ENCODE peak calls at places on chromosome 16, in four cellular contexts. One of them, this sample, is unnamed. For H3K36me3, the result is how much of the 10 kb centered on the place peaks cover.

GRCh38 chr16:369275-369865 is 968 bp downstream of the MRPL28 start:
- DNase-seq in left lung: no peak
- DNase-seq in psoas muscle: no peak
- DNase-seq in uterus: no peak
- DNase-seq in this sample: no peak

GRCh38 chr16:9436175-9436574 is 344.7 kb downstream of the HAPSTR1 start:
- DNase-seq in left lung: no peak
- DNase-seq in psoas muscle: no peak
- DNase-seq in uterus: no peak
- DNase-seq in this sample: no peak

GRCh38 chr16:14289692-14290340 is 218.7 kb downstream of the MRTFB start:
- DNase-seq in left lung: no peak
- DNase-seq in psoas muscle: no peak
- DNase-seq in uterus: no peak
- DNase-seq in this sample: no peak

GRCh38 chr16:89958068-89958467 is 9.5 kb downstream of the DEF8 start:
- DNase-seq in left lung: no peak
- DNase-seq in psoas muscle: peak
- DNase-seq in uterus: no peak
- DNase-seq in this sample: no peak

GRCh38 chr16:63975669-63976068 is 1146.2 kb downstream of the CDH11 start:
- DNase-seq in left lung: no peak
- DNase-seq in psoas muscle: no peak
- DNase-seq in uterus: no peak
- DNase-seq in this sample: no peak

GRCh38 chr16:54080524-54081008 is 206.0 kb downstream of the IRX3 start:
- DNase-seq in left lung: no peak
- DNase-seq in psoas muscle: no peak
- DNase-seq in uterus: no peak
- DNase-seq in this sample: no peak

GRCh38 chr16:17591655-17592405 is 121.1 kb upstream of the XYLT1 start:
- DNase-seq in left lung: no peak
- DNase-seq in psoas muscle: no peak
- DNase-seq in uterus: no peak
- DNase-seq in this sample: no peak

GRCh38 chr16:69711115-69711740 is 15.1 kb downstream of the NQO1 start:
- DNase-seq in left lung: peak
- DNase-seq in psoas muscle: no peak
- DNase-seq in uterus: peak
- DNase-seq in this sample: peak

GRCh38 chr16:70695351-70696070 is 9.7 kb upstream of the MTSS2 start:
- DNase-seq in left lung: peak
- DNase-seq in psoas muscle: peak
- DNase-seq in uterus: no peak
- DNase-seq in this sample: peak

GRCh38 chr16:59887856-59888255 is 1153.7 kb upstream of the GOT2 start:
- DNase-seq in left lung: no peak
- DNase-seq in psoas muscle: no peak
- DNase-seq in uterus: no peak
- DNase-seq in this sample: no peak

GRCh38 chr16:38941-39892 is 14.2 kb downstream of the POLR3K start:
- DNase-seq in left lung: peak
- DNase-seq in psoas muscle: no peak
- DNase-seq in uterus: no peak
- DNase-seq in this sample: peak

GRCh38 chr16:52309761-52310416 is 237.1 kb downstream of the TOX3 start:
- DNase-seq in left lung: no peak
- DNase-seq in psoas muscle: no peak
- DNase-seq in uterus: no peak
- DNase-seq in this sample: no peak

GRCh38 chr16:49696414-49697101 is 159.4 kb downstream of the ZNF423 start:
- DNase-seq in left lung: no peak
- DNase-seq in psoas muscle: no peak
- DNase-seq in uterus: no peak
- DNase-seq in this sample: no peak

GRCh38 chr16:88531931-88532433 is 38.2 kb upstream of the ZC3H18 start:
- DNase-seq in left lung: no peak
- DNase-seq in psoas muscle: peak
- DNase-seq in uterus: no peak
- DNase-seq in this sample: no peak

GRCh38 chr16:89602273-89602951 is 11.0 kb upstream of the DPEP1 start:
- DNase-seq in left lung: peak
- DNase-seq in psoas muscle: no peak
- DNase-seq in uterus: peak
- DNase-seq in this sample: no peak

GRCh38 chr16:83958842-83959565 is 6.0 kb downstream of the OSGIN1 start:
- DNase-seq in left lung: no peak
- DNase-seq in psoas muscle: no peak
- DNase-seq in uterus: no peak
- DNase-seq in this sample: no peak
- H3K36me3 ChIP-seq in left lung: half or more
- H3K36me3 ChIP-seq in psoas muscle: under half
- H3K36me3 ChIP-seq in uterus: under half
- H3K36me3 ChIP-seq in this sample: under half

GRCh38 chr16:4805231-4805630 is 2.8 kb upstream of the ROGDI start:
- DNase-seq in left lung: no peak
- DNase-seq in psoas muscle: no peak
- DNase-seq in uterus: no peak
- DNase-seq in this sample: no peak

GRCh38 chr16:4801962-4802658 is at the start of gene ROGDI:
- DNase-seq in left lung: peak
- DNase-seq in psoas muscle: peak
- DNase-seq in uterus: peak
- DNase-seq in this sample: peak

GRCh38 chr16:4803479-4804243 is 1.2 kb upstream of the ROGDI start:
- DNase-seq in left lung: no peak
- DNase-seq in psoas muscle: no peak
- DNase-seq in uterus: no peak
- DNase-seq in this sample: no peak

GRCh38 chr16:4802659-4803287 is 340 bp upstream of the ROGDI start:
- DNase-seq in left lung: peak
- DNase-seq in psoas muscle: peak
- DNase-seq in uterus: peak
- DNase-seq in this sample: peak

GRCh38 chr16:4806280-4806679 is 3.8 kb upstream of the ROGDI start:
- DNase-seq in left lung: no peak
- DNase-seq in psoas muscle: no peak
- DNase-seq in uterus: no peak
- DNase-seq in this sample: no peak
- H3K36me3 ChIP-seq in left lung: half or more
- H3K36me3 ChIP-seq in psoas muscle: under half
- H3K36me3 ChIP-seq in uterus: under half
- H3K36me3 ChIP-seq in this sample: under half

DNA sequence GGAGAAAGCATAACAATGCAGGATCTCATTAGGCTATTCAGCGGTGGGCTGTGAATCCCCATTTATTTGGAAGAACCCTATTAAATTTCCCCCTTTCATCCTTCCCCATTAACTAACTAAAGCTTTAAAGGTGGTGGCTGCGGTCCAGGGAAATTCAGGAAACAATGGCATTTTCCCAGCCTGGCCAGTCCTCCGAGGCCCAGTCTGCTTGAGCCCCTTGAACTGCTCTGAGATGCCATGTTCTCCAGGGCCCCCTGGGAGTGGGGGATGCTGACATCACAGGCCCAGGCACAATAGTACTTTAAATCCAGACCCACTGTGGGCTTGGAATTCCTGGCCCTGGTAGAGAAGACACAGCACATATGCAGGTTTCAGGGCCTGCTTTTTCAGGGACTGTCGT is 239.9 kb upstream of the CIBAR2 start:
- DNase-seq in left lung: no peak
- DNase-seq in psoas muscle: no peak
- DNase-seq in uterus: no peak
- DNase-seq in this sample: no peak
- H3K36me3 ChIP-seq in left lung: under half
- H3K36me3 ChIP-seq in psoas muscle: under half
- H3K36me3 ChIP-seq in uterus: under half
- H3K36me3 ChIP-seq in this sample: under half

DNA sequence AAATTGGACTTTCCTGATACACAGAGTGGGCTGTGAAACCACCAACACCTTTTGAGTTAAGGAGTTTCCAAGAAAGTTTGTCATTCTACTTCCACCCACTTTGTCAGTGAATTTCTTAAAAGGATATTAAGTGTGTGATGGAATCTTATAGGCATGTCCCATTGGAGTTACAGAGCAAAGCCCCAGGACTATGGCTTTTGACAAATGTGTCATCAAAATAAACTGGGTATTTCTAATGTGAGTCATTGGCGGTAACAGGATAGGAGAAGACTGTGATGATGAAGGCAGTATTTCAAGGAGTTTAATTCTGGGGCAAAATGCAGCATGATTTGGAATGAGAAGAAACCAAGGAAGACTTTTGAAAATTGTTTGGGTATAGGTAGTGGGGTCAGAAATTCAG is 1013.8 kb upstream of the EEF2KMT start:
- DNase-seq in left lung: no peak
- DNase-seq in psoas muscle: no peak
- DNase-seq in uterus: no peak
- DNase-seq in this sample: no peak
- H3K36me3 ChIP-seq in left lung: under half
- H3K36me3 ChIP-seq in psoas muscle: under half
- H3K36me3 ChIP-seq in uterus: under half
- H3K36me3 ChIP-seq in this sample: under half

GRCh38 chr16:12881771-12882170 is 19.6 kb upstream of the SHISA9 start:
- DNase-seq in left lung: no peak
- DNase-seq in psoas muscle: no peak
- DNase-seq in uterus: no peak
- DNase-seq in this sample: no peak

GRCh38 chr16:12879812-12880211 is 21.6 kb upstream of the SHISA9 start:
- DNase-seq in left lung: no peak
- DNase-seq in psoas muscle: no peak
- DNase-seq in uterus: no peak
- DNase-seq in this sample: no peak

GRCh38 chr16:12881182-12881581 is 20.2 kb upstream of the SHISA9 start:
- DNase-seq in left lung: no peak
- DNase-seq in psoas muscle: no peak
- DNase-seq in uterus: no peak
- DNase-seq in this sample: no peak

GRCh38 chr16:12876778-12877177 is 24.6 kb upstream of the SHISA9 start:
- DNase-seq in left lung: no peak
- DNase-seq in psoas muscle: no peak
- DNase-seq in uterus: no peak
- DNase-seq in this sample: no peak

GRCh38 chr16:12878973-12879372 is 22.4 kb upstream of the SHISA9 start:
- DNase-seq in left lung: no peak
- DNase-seq in psoas muscle: no peak
- DNase-seq in uterus: no peak
- DNase-seq in this sample: no peak
- H3K36me3 ChIP-seq in left lung: under half
- H3K36me3 ChIP-seq in psoas muscle: under half
- H3K36me3 ChIP-seq in uterus: under half
- H3K36me3 ChIP-seq in this sample: under half

GRCh38 chr16:28110074-28110473 is 46.6 kb upstream of the GSG1L start:
- DNase-seq in left lung: peak
- DNase-seq in psoas muscle: no peak
- DNase-seq in uterus: no peak
- DNase-seq in this sample: no peak
- H3K36me3 ChIP-seq in left lung: half or more
- H3K36me3 ChIP-seq in psoas muscle: under half
- H3K36me3 ChIP-seq in uterus: under half
- H3K36me3 ChIP-seq in this sample: under half

DNA sequence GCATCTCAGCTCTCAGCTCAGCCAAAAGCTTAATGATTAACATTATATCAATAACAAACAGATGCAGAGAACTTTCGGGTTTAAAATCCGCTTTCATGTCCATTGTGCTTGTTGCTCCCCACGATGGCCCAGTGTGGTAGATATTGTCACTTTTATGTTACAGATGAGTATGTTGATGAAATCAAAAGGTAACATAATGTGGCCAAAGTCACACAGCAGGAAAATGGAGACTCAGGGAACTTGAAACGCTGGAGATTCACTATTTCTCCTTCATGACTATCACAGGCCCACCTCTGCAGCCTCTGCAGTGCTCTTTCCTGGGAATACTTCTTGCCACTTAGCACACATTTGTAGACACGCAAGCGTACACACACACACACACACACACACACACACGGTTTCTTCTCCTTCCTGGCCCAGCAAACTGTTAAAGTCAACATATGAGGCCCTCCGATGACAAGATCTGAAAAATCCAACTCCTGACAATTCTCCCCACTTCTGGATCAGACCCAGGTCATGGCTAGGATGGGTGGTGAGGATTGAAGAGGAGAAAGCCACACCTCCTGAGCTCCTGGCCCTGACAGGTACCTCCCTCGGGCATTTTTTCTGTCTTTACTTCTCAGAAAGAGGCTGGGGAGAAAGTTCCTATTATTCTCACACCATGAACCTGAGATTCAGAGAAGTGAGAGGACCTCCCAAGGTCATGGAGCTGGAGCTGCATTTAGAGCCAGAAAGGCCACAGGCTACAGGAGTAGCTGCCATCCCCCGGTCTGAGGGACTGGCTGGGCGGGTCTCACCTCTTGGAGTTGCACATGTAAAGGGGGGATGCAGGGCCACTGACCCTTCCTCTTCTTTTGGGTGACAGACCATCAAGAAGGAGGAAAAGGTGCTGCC is 9.7 kb downstream of the DRC7 start:
- DNase-seq in left lung: no peak
- DNase-seq in psoas muscle: no peak
- DNase-seq in uterus: no peak
- DNase-seq in this sample: no peak
- H3K36me3 ChIP-seq in left lung: under half
- H3K36me3 ChIP-seq in psoas muscle: under half
- H3K36me3 ChIP-seq in uterus: under half
- H3K36me3 ChIP-seq in this sample: under half

GRCh38 chr16:56830669-56831068 is 34.3 kb upstream of the SLC12A3 start:
- DNase-seq in left lung: no peak
- DNase-seq in psoas muscle: no peak
- DNase-seq in uterus: no peak
- DNase-seq in this sample: no peak
- H3K36me3 ChIP-seq in left lung: half or more
- H3K36me3 ChIP-seq in psoas muscle: under half
- H3K36me3 ChIP-seq in uterus: under half
- H3K36me3 ChIP-seq in this sample: under half

GRCh38 chr16:2093793-2094192 is 41.9 kb downstream of the PKD1 start:
- DNase-seq in left lung: no peak
- DNase-seq in psoas muscle: no peak
- DNase-seq in uterus: no peak
- DNase-seq in this sample: no peak

GRCh38 chr16:2092866-2093265 is 42.8 kb downstream of the PKD1 start:
- DNase-seq in left lung: no peak
- DNase-seq in psoas muscle: no peak
- DNase-seq in uterus: no peak
- DNase-seq in this sample: no peak

GRCh38 chr16:2095315-2095853 is 40.3 kb downstream of the PKD1 start:
- DNase-seq in left lung: no peak
- DNase-seq in psoas muscle: no peak
- DNase-seq in uterus: no peak
- DNase-seq in this sample: no peak

GRCh38 chr16:2095918-2096582 is 39.6 kb downstream of the PKD1 start:
- DNase-seq in left lung: no peak
- DNase-seq in psoas muscle: no peak
- DNase-seq in uterus: no peak
- DNase-seq in this sample: no peak

GRCh38 chr16:2096853-2097620 is 38.7 kb downstream of the PKD1 start:
- DNase-seq in left lung: no peak
- DNase-seq in psoas muscle: no peak
- DNase-seq in uterus: no peak
- DNase-seq in this sample: no peak
- H3K36me3 ChIP-seq in left lung: half or more
- H3K36me3 ChIP-seq in psoas muscle: under half
- H3K36me3 ChIP-seq in uterus: under half
- H3K36me3 ChIP-seq in this sample: under half